ENCODE peak calls at places on chromosome 6, in nine cellular contexts. I is RKO; M is stimulated activated CD4-positive, alpha-beta T cell treated with anti-CD3 and anti-CD28 coated beads, TNF-alpha, amount 100 ng/mL, for 24 hours; K is activated T-cell treated with anti-CD3 and anti-CD28 coated beads, Interleukin-2, amount 50 U/mL, for 72 hours; N is AG08395; R is sigmoid colon; G is HuH-7.5; D is cardiac septum; Z is stimulated activated CD8-positive, alpha-beta memory T cell treated with anti-CD3 and anti-CD28 coated beads, Interleukin-4, amount 100 ng/mL, for 24 hours. C is an unnamed sample.

GRCh38 chr6:33945931-33946330 is 142.1 kb upstream of the MLN start:
- DNase-seq in I (no peak), M (no peak), K (no peak), N (no peak), R (no peak), G (no peak), D (no peak), Z (no peak), C (no peak)

GRCh38 chr6:168292911-168293310 is 26.7 kb downstream of the DACT2 start:
- DNase-seq in I (no peak), M (no peak), K (no peak), N (no peak), R (no peak), G (no peak), D (no peak), Z (no peak), C (no peak)

GRCh38 chr6:154951400-154952200 is 43.5 kb upstream of the TIAM2 start:
- DNase-seq in I (no peak), M (no peak), K (no peak), N (no peak), R (no peak), G (no peak), D (no peak), Z (no peak), C (no peak)

GRCh38 chr6:90049295-90049694 is 155.0 kb downstream of the GJA10 start:
- DNase-seq in I (no peak), M (no peak), K (peak), N (no peak), R (no peak), G (no peak), D (no peak), Z (no peak), C (no peak)

GRCh38 chr6:149975400-149975799 is 11.7 kb downstream of the ULBP1 start:
- DNase-seq in I (no peak), M (no peak), K (no peak), N (no peak), R (no peak), G (no peak), D (no peak), Z (no peak), C (no peak)

GRCh38 chr6:23269436-23269835 is 700.1 kb downstream of the HDGFL1 start:
- DNase-seq in I (no peak), M (no peak), K (no peak), N (no peak), R (no peak), G (no peak), D (no peak), Z (no peak), C (no peak)

GRCh38 chr6:84193140-84193708 is 34.2 kb downstream of the CEP162 start:
- DNase-seq in I (peak), M (no peak), K (no peak), N (peak), R (no peak), G (no peak), D (no peak), Z (no peak), C (no peak)

GRCh38 chr6:136365781-136366354 is 76.2 kb upstream of the BCLAF1 start:
- DNase-seq in I (no peak), M (no peak), K (peak), N (no peak), R (peak), G (no peak), D (peak), Z (no peak), C (peak)

GRCh38 chr6:36326351-36326995 is 10.2 kb downstream of the BNIP5 start:
- DNase-seq in I (no peak), M (no peak), K (no peak), N (no peak), R (no peak), G (no peak), D (no peak), Z (no peak), C (peak)

GRCh38 chr6:84150680-84151079 is 76.8 kb downstream of the CEP162 start:
- DNase-seq in I (peak), M (no peak), K (peak), N (peak), R (no peak), G (no peak), D (no peak), Z (no peak), C (no peak)

GRCh38 chr6:40410792-40411191 is 176.4 kb downstream of the LRFN2 start:
- DNase-seq in I (no peak), M (no peak), K (no peak), N (no peak), R (peak), G (no peak), D (no peak), Z (no peak), C (no peak)

GRCh38 chr6:48389146-48390043 is 278.4 kb upstream of the PTCHD4 start:
- DNase-seq in I (no peak), M (no peak), K (no peak), N (no peak), R (no peak), G (no peak), D (no peak), Z (no peak), C (no peak)

GRCh38 chr6:18667612-18668011 is 280.5 kb downstream of the RNF144B start:
- DNase-seq in I (no peak), M (no peak), K (no peak), N (no peak), R (no peak), G (no peak), D (no peak), Z (no peak), C (no peak)

GRCh38 chr6:170178561-170179477 is 112.1 kb downstream of the DLL1 start:
- DNase-seq in I (peak), M (no peak), K (no peak), N (peak), R (peak), G (no peak), D (no peak), Z (no peak), C (no peak)

GRCh38 chr6:149285626-149286025 is 31.9 kb upstream of the TAB2 start:
- DNase-seq in I (no peak), M (no peak), K (no peak), N (no peak), R (no peak), G (no peak), D (no peak), Z (no peak), C (no peak)

GRCh38 chr6:154302111-154302752 is 54.4 kb downstream of the IPCEF1 start:
- DNase-seq in I (no peak), M (no peak), K (peak), N (peak), R (no peak), G (no peak), D (no peak), Z (no peak), C (no peak)

GRCh38 chr6:11414564-11414963 is 123.0 kb upstream of the TMEM170B start:
- DNase-seq in I (no peak), M (no peak), K (peak), N (no peak), R (no peak), G (no peak), D (no peak), Z (no peak), C (no peak)

GRCh38 chr6:165660881-165661415 is 2.1 kb downstream of the PDE10A start:
- DNase-seq in I (no peak), M (no peak), K (no peak), N (no peak), R (no peak), G (no peak), D (peak), Z (no peak), C (no peak)

GRCh38 chr6:28597217-28597835 is 71.6 kb downstream of the GPX5 start:
- DNase-seq in I (peak), M (no peak), K (peak), N (no peak), R (no peak), G (no peak), D (no peak), Z (no peak), C (peak)

C was measured in testis.